ENCODE peak calls at places on chromosomes 4 and X, in seven cellular contexts. One of them, this sample, is unnamed. For H3K9me2 and H3K4me1, the result is how much of the 10 kb centered on the place peaks cover.

GRCh38 chr4:71239365-71239764 is 99.5 kb upstream of the SLC4A4 start:
- DNase-seq in HCT116: no peak
- DNase-seq in PC-3: peak
- DNase-seq in OCI-LY7: no peak
- DNase-seq in GM23338: no peak
- DNase-seq in hepatocyte: no peak
- DNase-seq in MM.1S: no peak
- DNase-seq in this sample: peak

GRCh38 chrX:53798281-53798680 is 111.8 kb upstream of the HUWE1 start:
- DNase-seq in HCT116: no peak
- DNase-seq in PC-3: no peak
- DNase-seq in OCI-LY7: no peak
- DNase-seq in GM23338: no peak
- DNase-seq in hepatocyte: no peak
- DNase-seq in MM.1S: peak
- DNase-seq in this sample: no peak

GRCh38 chrX:131778269-131779218 is 234.7 kb downstream of the OR13H1 start:
- DNase-seq in HCT116: no peak
- DNase-seq in PC-3: peak
- DNase-seq in OCI-LY7: no peak
- DNase-seq in GM23338: no peak
- DNase-seq in hepatocyte: no peak
- DNase-seq in MM.1S: peak
- DNase-seq in this sample: no peak

GRCh38 chr4:94623507-94623906 is 134.2 kb upstream of the BMPR1B start:
- DNase-seq in HCT116: no peak
- DNase-seq in PC-3: no peak
- DNase-seq in OCI-LY7: no peak
- DNase-seq in GM23338: no peak
- DNase-seq in hepatocyte: no peak
- DNase-seq in MM.1S: no peak
- DNase-seq in this sample: no peak

GRCh38 chr4:157791236-157791635 is 381.6 kb downstream of the GASK1B start:
- DNase-seq in HCT116: no peak
- DNase-seq in PC-3: no peak
- DNase-seq in OCI-LY7: no peak
- DNase-seq in GM23338: no peak
- DNase-seq in hepatocyte: no peak
- DNase-seq in MM.1S: no peak
- DNase-seq in this sample: no peak

GRCh38 chr4:128832253-128832641 is 22.7 kb downstream of the JADE1 start:
- DNase-seq in HCT116: no peak
- DNase-seq in PC-3: no peak
- DNase-seq in OCI-LY7: no peak
- DNase-seq in GM23338: no peak
- DNase-seq in hepatocyte: no peak
- DNase-seq in MM.1S: no peak
- DNase-seq in this sample: no peak

GRCh38 chr4:1711906-1712215 is 258 bp downstream of the SLBP start:
- DNase-seq in HCT116: no peak
- DNase-seq in PC-3: peak
- DNase-seq in OCI-LY7: peak
- DNase-seq in GM23338: no peak
- DNase-seq in hepatocyte: no peak
- DNase-seq in MM.1S: no peak
- DNase-seq in this sample: peak

GRCh38 chr4:14445882-14446281 is 556.4 kb upstream of the CPEB2 start:
- DNase-seq in HCT116: no peak
- DNase-seq in PC-3: peak
- DNase-seq in OCI-LY7: no peak
- DNase-seq in GM23338: no peak
- DNase-seq in hepatocyte: no peak
- DNase-seq in MM.1S: no peak
- DNase-seq in this sample: no peak

GRCh38 chr4:98516042-98516440 is 142.4 kb downstream of the TSPAN5 start:
- DNase-seq in HCT116: peak
- DNase-seq in PC-3: peak
- DNase-seq in OCI-LY7: no peak
- DNase-seq in GM23338: no peak
- DNase-seq in hepatocyte: peak
- DNase-seq in MM.1S: no peak
- DNase-seq in this sample: peak

GRCh38 chr4:158536833-158537232 is 15.2 kb downstream of the RXFP1 start:
- DNase-seq in HCT116: no peak
- DNase-seq in PC-3: no peak
- DNase-seq in OCI-LY7: no peak
- DNase-seq in GM23338: no peak
- DNase-seq in hepatocyte: no peak
- DNase-seq in MM.1S: no peak
- DNase-seq in this sample: no peak

GRCh38 chr4:15870079-15870478 is 68.5 kb downstream of the FGFBP1 start:
- DNase-seq in HCT116: no peak
- DNase-seq in PC-3: no peak
- DNase-seq in OCI-LY7: no peak
- DNase-seq in GM23338: no peak
- DNase-seq in hepatocyte: no peak
- DNase-seq in MM.1S: no peak
- DNase-seq in this sample: no peak

GRCh38 chr4:120052840-120053239 is 13.8 kb downstream of the MAD2L1 start:
- DNase-seq in HCT116: no peak
- DNase-seq in PC-3: peak
- DNase-seq in OCI-LY7: no peak
- DNase-seq in GM23338: no peak
- DNase-seq in hepatocyte: peak
- DNase-seq in MM.1S: no peak
- DNase-seq in this sample: peak

GRCh38 chr4:2072971-2073807 is 14.1 kb downstream of the NAT8L start:
- DNase-seq in HCT116: no peak
- DNase-seq in PC-3: no peak
- DNase-seq in OCI-LY7: no peak
- DNase-seq in GM23338: no peak
- DNase-seq in hepatocyte: no peak
- DNase-seq in MM.1S: no peak
- DNase-seq in this sample: no peak

GRCh38 chr4:4869731-4870483 is 10.4 kb downstream of the MSX1 start:
- DNase-seq in HCT116: no peak
- DNase-seq in PC-3: no peak
- DNase-seq in OCI-LY7: no peak
- DNase-seq in GM23338: peak
- DNase-seq in hepatocyte: no peak
- DNase-seq in MM.1S: no peak
- DNase-seq in this sample: peak

GRCh38 chr4:114286275-114286674 is 306.8 kb upstream of the ARSJ start:
- DNase-seq in HCT116: no peak
- DNase-seq in PC-3: no peak
- DNase-seq in OCI-LY7: no peak
- DNase-seq in GM23338: no peak
- DNase-seq in hepatocyte: no peak
- DNase-seq in MM.1S: no peak
- DNase-seq in this sample: peak
- H3K9me2 ChIP-seq in HCT116: under half
- H3K9me2 ChIP-seq in PC-3: under half
- H3K9me2 ChIP-seq in OCI-LY7: under half
- H3K9me2 ChIP-seq in GM23338: under half
- H3K9me2 ChIP-seq in hepatocyte: under half
- H3K9me2 ChIP-seq in MM.1S: under half
- H3K9me2 ChIP-seq in this sample: under half

GRCh38 chrX:19814240-19814639 is 73.2 kb downstream of the SH3KBP1 start:
- DNase-seq in HCT116: no peak
- DNase-seq in PC-3: no peak
- DNase-seq in OCI-LY7: peak
- DNase-seq in GM23338: peak
- DNase-seq in hepatocyte: no peak
- DNase-seq in MM.1S: no peak
- DNase-seq in this sample: no peak
- H3K4me1 ChIP-seq in HCT116: under half
- H3K4me1 ChIP-seq in PC-3: under half
- H3K4me1 ChIP-seq in OCI-LY7: half or more
- H3K4me1 ChIP-seq in GM23338: under half
- H3K4me1 ChIP-seq in hepatocyte: under half
- H3K4me1 ChIP-seq in MM.1S: under half
- H3K4me1 ChIP-seq in this sample: under half

GRCh38 chr4:6925357-6925836 is 15.8 kb downstream of the TBC1D14 start:
- DNase-seq in HCT116: no peak
- DNase-seq in PC-3: no peak
- DNase-seq in OCI-LY7: no peak
- DNase-seq in GM23338: no peak
- DNase-seq in hepatocyte: no peak
- DNase-seq in MM.1S: no peak
- DNase-seq in this sample: no peak
- TF ChIP-seq EZH2phosphoT487 in HCT116: no peak
- TF ChIP-seq EZH2phosphoT487 in PC-3: no peak
- TF ChIP-seq EZH2phosphoT487 in OCI-LY7: no peak
- TF ChIP-seq EZH2phosphoT487 in GM23338: no peak
- TF ChIP-seq EZH2phosphoT487 in hepatocyte: no peak
- TF ChIP-seq EZH2phosphoT487 in MM.1S: no peak
- TF ChIP-seq EZH2phosphoT487 in this sample: no peak

DNA sequence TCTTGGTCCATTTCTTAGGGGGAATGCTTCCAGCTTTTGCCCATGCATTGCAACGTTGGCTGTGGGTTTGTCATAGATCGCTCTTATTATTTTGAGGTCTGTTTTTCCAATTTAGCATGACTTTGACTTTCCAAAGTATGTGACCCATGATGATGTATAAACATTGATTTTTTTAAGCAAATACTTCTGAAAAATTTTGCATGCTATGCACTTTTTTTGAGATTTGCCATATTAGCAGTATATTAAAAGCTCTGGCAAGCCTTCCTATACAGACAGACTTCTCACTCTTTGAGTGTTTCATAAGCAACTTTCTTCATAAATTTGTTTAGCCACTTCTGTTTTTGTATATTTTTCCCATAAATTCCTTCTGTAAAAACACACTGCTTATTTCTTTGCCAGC is 746.4 kb upstream of the LCORL start:
- DNase-seq in HCT116: no peak
- DNase-seq in PC-3: no peak
- DNase-seq in OCI-LY7: no peak
- DNase-seq in GM23338: no peak
- DNase-seq in hepatocyte: no peak
- DNase-seq in MM.1S: no peak
- DNase-seq in this sample: no peak
- H3K9me2 ChIP-seq in HCT116: under half
- H3K9me2 ChIP-seq in PC-3: under half
- H3K9me2 ChIP-seq in OCI-LY7: under half
- H3K9me2 ChIP-seq in GM23338: under half
- H3K9me2 ChIP-seq in hepatocyte: under half
- H3K9me2 ChIP-seq in MM.1S: under half
- H3K9me2 ChIP-seq in this sample: under half

GRCh38 chr4:26086621-26087068 is 172.6 kb downstream of the SMIM20 start:
- DNase-seq in HCT116: no peak
- DNase-seq in PC-3: no peak
- DNase-seq in OCI-LY7: no peak
- DNase-seq in GM23338: no peak
- DNase-seq in hepatocyte: no peak
- DNase-seq in MM.1S: no peak
- DNase-seq in this sample: no peak
- H3K4me1 ChIP-seq in HCT116: under half
- H3K4me1 ChIP-seq in PC-3: half or more
- H3K4me1 ChIP-seq in OCI-LY7: under half
- H3K4me1 ChIP-seq in GM23338: under half
- H3K4me1 ChIP-seq in hepatocyte: under half
- H3K4me1 ChIP-seq in MM.1S: under half
- H3K4me1 ChIP-seq in this sample: under half

DNA sequence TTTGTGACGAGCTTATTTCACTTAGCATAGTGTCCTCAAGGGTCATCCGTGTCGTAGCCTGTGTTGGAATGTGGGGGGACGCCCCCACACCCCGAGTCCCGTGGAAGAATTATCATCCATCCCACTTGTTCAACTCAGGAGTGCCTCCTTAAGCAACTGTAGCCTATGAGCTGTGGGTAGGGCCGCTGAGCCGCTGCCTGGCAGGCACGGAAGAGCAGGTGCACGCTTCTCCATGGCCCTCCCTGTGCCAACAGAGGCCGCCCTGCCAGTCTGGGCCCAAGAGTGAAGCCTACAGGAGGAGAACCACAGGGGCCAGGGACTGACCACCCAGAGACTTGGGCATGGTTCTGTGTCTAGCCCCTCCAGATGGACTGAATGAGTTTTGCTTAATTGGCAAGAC is 2.3 kb upstream of the RGS12 start:
- DNase-seq in HCT116: no peak
- DNase-seq in PC-3: no peak
- DNase-seq in OCI-LY7: no peak
- DNase-seq in GM23338: no peak
- DNase-seq in hepatocyte: no peak
- DNase-seq in MM.1S: no peak
- DNase-seq in this sample: no peak
- TF ChIP-seq EZH2phosphoT487 in HCT116: no peak
- TF ChIP-seq EZH2phosphoT487 in PC-3: no peak
- TF ChIP-seq EZH2phosphoT487 in OCI-LY7: no peak
- TF ChIP-seq EZH2phosphoT487 in GM23338: no peak
- TF ChIP-seq EZH2phosphoT487 in hepatocyte: no peak
- TF ChIP-seq EZH2phosphoT487 in MM.1S: no peak
- TF ChIP-seq EZH2phosphoT487 in this sample: no peak

DNA sequence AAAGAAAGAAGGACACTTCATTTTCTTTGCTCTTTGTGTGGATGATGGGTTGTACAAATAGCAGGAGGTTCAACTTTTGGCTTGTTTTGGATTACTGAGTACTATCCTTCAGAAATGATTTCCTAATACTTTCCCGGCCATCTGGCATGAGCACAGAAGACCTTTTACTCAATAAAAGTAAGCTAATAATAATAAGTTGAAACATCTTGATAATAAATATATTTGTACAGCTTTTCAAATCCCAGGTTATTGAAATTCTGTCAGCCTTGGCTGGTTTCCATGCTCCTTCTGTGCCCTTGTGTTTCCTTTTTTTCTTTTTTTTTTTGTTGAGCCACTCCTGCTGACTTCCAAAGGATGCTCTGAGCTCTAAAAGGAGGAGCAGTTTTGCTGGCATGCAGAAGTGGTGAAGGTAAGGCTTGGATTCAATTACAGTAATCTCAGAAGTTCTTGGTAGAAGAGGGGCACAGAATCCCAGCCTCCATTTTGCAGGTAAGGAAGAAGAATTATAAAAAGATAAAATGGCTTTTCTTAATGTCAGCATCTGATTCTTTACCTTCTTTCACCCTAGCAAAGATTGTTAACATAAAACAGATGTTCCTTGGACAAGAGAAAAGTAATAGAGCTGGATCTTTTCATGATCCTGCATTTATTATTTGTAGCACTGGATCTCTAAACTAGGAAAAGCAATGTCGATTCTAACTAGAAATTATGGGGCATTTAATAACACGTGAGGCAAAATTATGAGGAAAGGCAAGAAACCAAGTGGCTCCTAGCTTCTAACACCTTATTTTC is 31.9 kb downstream of the REPS2 start:
- DNase-seq in HCT116: no peak
- DNase-seq in PC-3: no peak
- DNase-seq in OCI-LY7: no peak
- DNase-seq in GM23338: no peak
- DNase-seq in hepatocyte: no peak
- DNase-seq in MM.1S: no peak
- DNase-seq in this sample: no peak
- H3K9me2 ChIP-seq in HCT116: under half
- H3K9me2 ChIP-seq in PC-3: under half
- H3K9me2 ChIP-seq in OCI-LY7: under half
- H3K9me2 ChIP-seq in GM23338: under half
- H3K9me2 ChIP-seq in hepatocyte: under half
- H3K9me2 ChIP-seq in MM.1S: under half
- H3K9me2 ChIP-seq in this sample: under half

GRCh38 chr4:87031946-87032345 is 97.1 kb downstream of the AFF1 start:
- DNase-seq in HCT116: no peak
- DNase-seq in PC-3: no peak
- DNase-seq in OCI-LY7: no peak
- DNase-seq in GM23338: no peak
- DNase-seq in hepatocyte: no peak
- DNase-seq in MM.1S: no peak
- DNase-seq in this sample: peak
- H3K4me1 ChIP-seq in HCT116: under half
- H3K4me1 ChIP-seq in PC-3: under half
- H3K4me1 ChIP-seq in OCI-LY7: under half
- H3K4me1 ChIP-seq in GM23338: half or more
- H3K4me1 ChIP-seq in hepatocyte: under half
- H3K4me1 ChIP-seq in MM.1S: under half
- H3K4me1 ChIP-seq in this sample: half or more

This sample was measured in GM23248.